ENCODE peak calls at places on chromosomes 1 and 21, in six cellular contexts. K is HepG2; F is WTC11; O is neural crest cell; A is CD8-positive, alpha-beta T cell; D is B cell. P is an unnamed sample.

GRCh38 chr1:230159580-230159979 is 92.5 kb downstream of the GALNT2 start:
- DNase-seq in D (no peak), K (peak), F (no peak), O (no peak), A (no peak), P (no peak)

GRCh38 chr1:162310337-162310736 is 66.3 kb downstream of the SPATA46 start:
- DNase-seq in F (no peak), O (no peak), K (no peak), A (no peak), D (no peak), P (no peak)

GRCh38 chr1:53107570-53108322 is 34.7 kb downstream of the SLC1A7 start:
- DNase-seq in A (no peak), O (no peak), K (peak), F (no peak), D (no peak), P (no peak)

GRCh38 chr1:40948741-40949528 is 30.6 kb upstream of the CTPS1 start:
- DNase-seq in F (peak), A (peak), O (peak), K (peak), D (no peak), P (peak)

GRCh38 chr1:64983110-64983509 is 16.8 kb upstream of the JAK1 start:
- DNase-seq in A (no peak), F (no peak), D (no peak), K (peak), O (no peak), P (no peak)

GRCh38 chr1:46697053-46697452 is 21.9 kb downstream of the EFCAB14 start:
- DNase-seq in A (no peak), K (no peak), D (no peak), O (no peak), F (no peak), P (no peak)

GRCh38 chr1:151537112-151537511 is 3.0 kb upstream of the TUFT1 start:
- DNase-seq in F (no peak), O (no peak), D (no peak), A (no peak), K (no peak), P (peak)

GRCh38 chr1:160620942-160621632 is 25.8 kb downstream of the SLAMF1 start:
- DNase-seq in A (no peak), O (no peak), D (no peak), K (no peak), F (no peak), P (no peak)

GRCh38 chr21:26089730-26090129 is 80.8 kb downstream of the APP start:
- DNase-seq in F (no peak), O (no peak), D (no peak), K (no peak), A (no peak), P (no peak)

GRCh38 chr1:64536217-64536835 is 66.4 kb downstream of the CACHD1 start:
- DNase-seq in O (no peak), A (no peak), D (no peak), K (no peak), F (no peak), P (no peak)

GRCh38 chr1:64087768-64088167 is 115.7 kb upstream of the UBE2U start:
- DNase-seq in A (no peak), O (no peak), D (no peak), K (no peak), F (no peak), P (no peak)

GRCh38 chr21:16674949-16675348 is 837.9 kb upstream of the CXADR start:
- DNase-seq in D (no peak), K (no peak), O (no peak), A (no peak), F (no peak), P (no peak)

GRCh38 chr1:194118086-194118485 is 931.7 kb upstream of the B3GALT2 start:
- DNase-seq in O (no peak), D (no peak), K (no peak), A (no peak), F (no peak), P (no peak)

GRCh38 chr1:192552619-192553225 is 22.9 kb upstream of the RGS1 start:
- DNase-seq in O (no peak), F (no peak), A (no peak), K (no peak), D (no peak), P (no peak)

GRCh38 chr21:17343055-17343454 is 169.8 kb upstream of the CXADR start:
- DNase-seq in K (peak), A (no peak), D (no peak), F (no peak), O (peak), P (no peak)

GRCh38 chr1:147189514-147189913 is 17.2 kb upstream of the PRKAB2 start:
- DNase-seq in O (no peak), F (no peak), A (no peak), D (no peak), K (no peak), P (no peak)

GRCh38 chr1:56696663-56697062 is 51.5 kb downstream of the PRKAA2 start:
- DNase-seq in K (no peak), O (no peak), A (no peak), F (no peak), D (no peak), P (no peak)

GRCh38 chr1:244654284-244655038 is 1.5 kb downstream of the DESI2 start:
- DNase-seq in K (no peak), O (no peak), D (no peak), F (no peak), A (no peak), P (no peak)

GRCh38 chr1:99672500-99673213 is 26.7 kb downstream of the PALMD start:
- DNase-seq in F (no peak), A (no peak), D (no peak), K (no peak), O (no peak), P (no peak)

GRCh38 chr21:42847051-42847707 is 32.2 kb downstream of the WDR4 start:
- DNase-seq in K (no peak), D (no peak), F (no peak), O (no peak), A (no peak), P (no peak)

GRCh38 chr1:103108525-103109150 is 316 bp upstream of the COL11A1 start:
- DNase-seq in K (no peak), O (peak), D (no peak), A (no peak), F (peak), P (no peak)

GRCh38 chr1:119794856-119795255 is 16.4 kb downstream of the REG4 start:
- DNase-seq in F (no peak), D (no peak), O (no peak), K (no peak), A (no peak), P (no peak)

GRCh38 chr1:66253330-66253921 is 280.5 kb upstream of the SGIP1 start:
- DNase-seq in A (peak), D (no peak), K (peak), O (no peak), F (no peak), P (no peak)

GRCh38 chr21:33578959-33579542 is 9.4 kb downstream of the DONSON start:
- DNase-seq in K (no peak), F (no peak), A (no peak), O (no peak), D (no peak), P (no peak)

GRCh38 chr1:8679411-8679800 is 138.0 kb downstream of the RERE start:
- DNase-seq in O (no peak), K (no peak), A (no peak), F (no peak), D (no peak), P (no peak)

GRCh38 chr1:24321712-24322635 is 2.8 kb downstream of the GRHL3 start:
- DNase-seq in F (peak), D (peak), A (peak), O (peak), K (no peak), P (no peak)

GRCh38 chr1:197967066-197967465 is 49.9 kb downstream of the LHX9 start:
- DNase-seq in A (no peak), K (no peak), D (no peak), O (no peak), F (no peak), P (no peak)

GRCh38 chr1:53476579-53476978 is 17.4 kb downstream of the DMRTB1 start:
- DNase-seq in F (no peak), K (no peak), D (no peak), O (no peak), A (no peak), P (no peak)

GRCh38 chr1:15550573-15550972 is 23.9 kb downstream of the DNAJC16 start:
- DNase-seq in O (no peak), A (no peak), D (no peak), K (no peak), F (no peak), P (no peak)

GRCh38 chr1:41242645-41243171 is 602 bp upstream of the SCMH1 start:
- DNase-seq in A (no peak), D (no peak), K (no peak), F (no peak), O (no peak), P (no peak)

GRCh38 chr1:201756411-201756810 is 72.5 kb upstream of the IPO9 start:
- DNase-seq in O (no peak), K (no peak), A (no peak), D (no peak), F (no peak), P (no peak)

GRCh38 chr1:38740543-38740942 is 119.0 kb downstream of the RRAGC start:
- DNase-seq in A (no peak), K (no peak), D (no peak), O (no peak), F (no peak), P (no peak)

GRCh38 chr21:17660449-17660848 is 47.7 kb upstream of the BTG3 start:
- DNase-seq in D (no peak), K (no peak), O (no peak), A (no peak), F (no peak), P (no peak)

GRCh38 chr1:244049969-244050834 is 881 bp upstream of the ZBTB18 start:
- DNase-seq in O (no peak), D (peak), K (no peak), A (no peak), F (no peak), P (no peak)

GRCh38 chr1:25906644-25907300 is 553 bp upstream of the STMN1 start:
- DNase-seq in O (peak), D (no peak), K (no peak), A (peak), F (peak), P (no peak)

GRCh38 chr1:33726274-33726804 is 137.5 kb upstream of the HMGB4 start:
- DNase-seq in A (no peak), F (no peak), D (no peak), O (no peak), K (no peak), P (no peak)

GRCh38 chr1:209610378-209610905 is 26.9 kb downstream of the CAMK1G start:
- DNase-seq in A (no peak), F (no peak), O (no peak), K (no peak), D (no peak), P (no peak)

GRCh38 chr1:209609403-209610377 is 26.2 kb downstream of the CAMK1G start:
- DNase-seq in K (no peak), F (no peak), O (no peak), A (no peak), D (no peak), P (no peak)

GRCh38 chr1:209603877-209604276 is 20.4 kb downstream of the CAMK1G start:
- DNase-seq in A (no peak), D (no peak), F (no peak), O (no peak), K (no peak), P (no peak)

GRCh38 chr1:209607102-209607794 is 23.7 kb downstream of the CAMK1G start:
- DNase-seq in O (no peak), D (no peak), A (no peak), K (no peak), F (no peak), P (no peak)

DNA sequence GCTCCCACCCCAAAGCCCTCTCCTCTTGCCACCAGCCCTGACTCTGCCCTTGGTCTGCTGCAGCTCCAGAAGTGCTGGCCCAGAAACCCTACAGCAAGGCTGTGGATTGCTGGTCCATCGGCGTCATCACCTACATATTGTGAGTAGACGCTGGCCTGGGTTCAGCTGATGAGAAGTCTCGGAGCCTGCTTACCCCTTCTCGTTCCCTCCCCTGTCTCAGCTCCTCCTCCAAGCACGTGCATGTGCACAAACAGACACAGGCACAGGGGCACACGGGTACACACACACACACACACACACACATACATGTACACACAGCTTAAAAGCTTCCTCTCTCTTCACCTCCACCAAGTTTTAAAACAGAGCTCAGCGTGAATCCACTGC is 24.3 kb downstream of the CAMK1G start:
- DNase-seq in A (no peak), D (no peak), K (no peak), O (no peak), F (no peak), P (no peak)
- TF ChIP-seq CTCF in A (no peak), D (no peak), K (no peak), O (no peak), F (no peak), P (no peak)

GRCh38 chr1:1308756-1309524 is 543 bp downstream of the PUSL1 start:
- DNase-seq in K (no peak), O (no peak), F (no peak), D (no peak), A (no peak), P (no peak)

GRCh38 chr1:1309525-1310385 is 1.4 kb downstream of the PUSL1 start:
- DNase-seq in K (no peak), O (no peak), F (no peak), A (no peak), D (no peak), P (no peak)

GRCh38 chr1:1307261-1307907 is 346 bp downstream of the ACAP3 start:
- DNase-seq in A (no peak), O (peak), F (no peak), D (no peak), K (no peak), P (no peak)

GRCh38 chr1:1306661-1307260 is 969 bp downstream of the ACAP3 start:
- DNase-seq in F (no peak), O (no peak), D (no peak), A (no peak), K (peak), P (no peak)

DNA sequence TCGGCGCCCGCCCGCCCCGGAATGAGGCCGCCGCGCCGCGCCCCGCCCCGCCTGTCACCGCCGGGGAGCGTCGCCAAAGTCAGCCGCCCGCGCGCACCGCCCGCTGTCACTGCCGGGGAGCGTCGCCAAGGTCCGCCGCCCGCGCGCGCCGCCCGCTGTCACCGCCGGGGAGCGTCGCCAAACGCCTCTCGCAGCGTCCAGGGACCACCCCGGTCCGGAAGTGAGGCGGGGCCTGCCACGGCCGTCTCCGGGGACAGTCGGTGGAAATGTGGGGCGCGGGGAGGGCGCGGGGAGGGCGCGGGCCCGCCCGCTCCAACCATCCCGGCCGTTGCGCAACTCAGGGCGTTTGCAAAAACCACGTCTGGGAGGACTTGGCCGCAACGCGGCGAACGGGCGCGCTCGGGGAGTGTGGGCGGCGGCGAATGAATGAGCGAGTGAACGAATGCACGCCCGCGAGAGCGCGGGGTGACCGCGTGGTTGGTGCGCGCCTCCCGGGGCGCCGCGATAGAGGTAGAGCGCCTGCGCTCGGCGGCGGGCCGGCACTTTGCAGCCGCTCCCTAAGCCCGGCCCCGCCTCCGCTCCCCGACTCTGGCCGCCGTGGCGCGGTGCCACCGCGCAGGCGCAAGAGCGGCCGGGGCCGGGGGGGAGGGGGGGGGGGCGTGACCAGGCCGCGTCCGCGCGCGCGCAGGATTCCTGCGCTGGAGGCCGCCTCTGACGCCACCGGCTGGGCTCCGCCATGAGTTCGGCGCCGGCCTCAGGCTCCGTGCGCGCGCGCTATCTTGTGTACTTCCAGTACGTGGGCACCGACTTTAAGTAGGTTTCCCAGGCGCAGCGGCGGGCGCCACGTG is at the start of the genes ACAP3 and PUSL1:
- DNase-seq in D (peak), O (peak), K (peak), F (peak), A (peak), P (peak)
- TF ChIP-seq CTCF in D (no peak), O (peak), K (peak), F (no peak), A (no peak), P (no peak)

DNA sequence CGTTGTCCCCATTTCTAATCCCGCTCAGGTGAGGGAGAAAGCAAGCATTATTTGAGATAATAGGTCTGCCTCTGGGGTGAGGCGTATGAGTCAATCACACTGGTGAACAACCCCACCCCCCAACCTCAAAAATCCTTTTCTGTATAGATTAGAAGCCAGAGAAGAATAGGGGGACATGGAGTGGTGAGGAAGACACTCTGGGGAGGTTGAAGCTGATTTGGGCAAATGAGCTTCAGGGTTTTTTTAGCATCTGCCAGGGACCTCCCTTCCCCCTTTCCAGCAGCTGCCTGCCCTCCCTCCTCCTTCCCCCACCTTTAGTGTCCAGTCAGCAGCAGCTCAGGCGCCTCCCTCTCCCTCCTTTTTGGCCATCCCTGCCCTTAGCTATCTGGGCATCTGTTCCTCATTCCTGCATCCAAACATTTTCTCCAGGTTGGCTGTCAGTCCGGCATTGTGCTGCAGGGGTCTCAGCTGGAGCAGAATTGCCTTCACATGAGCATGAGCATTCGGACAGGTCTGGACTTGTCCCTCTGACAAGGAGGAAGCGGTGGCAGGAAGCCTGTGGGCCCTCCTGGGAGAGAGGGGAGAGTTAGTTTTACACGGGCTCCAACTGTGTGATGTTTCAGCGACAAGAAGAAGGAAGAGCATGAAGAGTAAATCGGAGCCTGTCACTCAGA is 30.8 kb upstream of the PTGFRN start:
- DNase-seq in O (peak), F (peak), K (no peak), D (no peak), A (no peak), P (no peak)
- TF ChIP-seq CTCF in O (peak), F (no peak), K (no peak), D (no peak), A (no peak), P (no peak)

GRCh38 chr1:110856410-110856809 is 16.5 kb upstream of the CD53 start:
- DNase-seq in O (no peak), A (no peak), F (no peak), K (no peak), D (no peak), P (no peak)

GRCh38 chr1:110850145-110850544 is 22.8 kb upstream of the CD53 start:
- DNase-seq in A (no peak), O (no peak), K (no peak), F (no peak), D (no peak), P (no peak)

GRCh38 chr1:110846861-110847260 is 26.1 kb upstream of the CD53 start:
- DNase-seq in D (no peak), O (no peak), K (no peak), A (no peak), F (no peak), P (no peak)

GRCh38 chr1:110850632-110851031 is 22.3 kb upstream of the CD53 start:
- DNase-seq in F (no peak), D (no peak), K (no peak), O (no peak), A (no peak), P (no peak)
- TF ChIP-seq CTCF in F (no peak), D (no peak), K (no peak), O (no peak), A (no peak), P (no peak)

DNA sequence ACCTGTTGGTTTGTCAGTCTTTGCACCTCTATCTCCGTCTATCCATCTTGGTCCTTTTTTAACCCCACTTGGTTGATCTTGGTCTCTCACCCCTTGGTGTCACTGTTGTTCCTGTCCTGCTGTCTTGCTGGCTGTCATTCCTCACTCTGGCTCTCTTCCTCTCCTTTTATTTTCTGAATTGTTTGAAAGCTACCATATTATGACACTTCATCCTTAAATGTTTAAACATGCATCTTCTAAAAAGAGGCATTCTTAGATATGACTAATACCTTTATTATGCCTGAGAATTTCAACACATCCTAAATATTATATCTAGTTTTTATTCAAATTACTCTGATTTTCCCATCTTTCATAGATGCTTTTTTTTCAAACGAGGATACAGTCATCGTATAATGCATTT is 37.0 kb downstream of the BACH1 start:
- DNase-seq in F (no peak), K (no peak), A (no peak), O (no peak), D (no peak), P (no peak)
- TF ChIP-seq CTCF in F (no peak), K (no peak), A (no peak), O (no peak), D (no peak), P (no peak)

GRCh38 chr1:11262171-11263049 is at the start of gene MTOR:
- DNase-seq in K (peak), O (peak), D (peak), F (peak), A (peak), P (peak)
- TF ChIP-seq CTCF in K (peak), O (no peak), D (peak), F (no peak), A (no peak), P (no peak)